ENCODE peak calls at places on chromosomes 11 and 22, in eight cellular contexts. P, O, H, Z, I, G, N and S are unnamed samples.
A peak's percentile ranks its signal among the peaks of the same experiment; 100 is the strongest.

GRCh38 chr11:65498042-65498726 is 661 bp upstream of the MALAT1 start:
- DNase-seq in I (no peak), G (peak; percentile 77), N (no peak), O (peak; percentile 79), H (peak; percentile 80), P (peak; percentile 56), Z (no peak), S (no peak)

GRCh38 chr22:45602824-45603301 is 68.8 kb upstream of the ATXN10 start:
- DNase-seq in H (peak; percentile 91), G (peak; percentile 42), I (peak; percentile 34), Z (no peak), P (no peak), N (no peak), O (peak; percentile 34), S (no peak)

GRCh38 chr11:117300301-117300700 is 9.2 kb downstream of the BACE1-AS start:
- DNase-seq in G (no peak), H (peak; percentile 52), Z (peak; percentile 33), I (no peak), P (no peak), O (peak; percentile 73), N (no peak), S (no peak)

GRCh38 chr11:46277313-46277622 is 194 bp upstream of the CREB3L1 start:
- DNase-seq in O (peak; percentile 72), P (no peak), N (no peak), G (peak; percentile 78), H (peak; percentile 92), Z (no peak), I (no peak), S (no peak)

GRCh38 chr11:64890084-64890944 is 11.9 kb upstream of the EHD1 start:
- DNase-seq in G (no peak), I (no peak), Z (no peak), O (no peak), H (no peak), N (no peak), P (no peak), S (no peak)

GRCh38 chr11:79173615-79174014 is 267.2 kb downstream of the TENM4 start:
- DNase-seq in P (no peak), N (no peak), O (peak; percentile 81), Z (no peak), H (peak; percentile 77), I (peak; percentile 47), G (peak; percentile 23), S (peak; percentile 73)

GRCh38 chr22:37765498-37765897 is 42.2 kb upstream of the GCAT start:
- DNase-seq in O (no peak), H (no peak), Z (peak; percentile 67), I (no peak), G (no peak), N (no peak), P (no peak), S (no peak)

GRCh38 chr11:108592591-108593213 is 866 bp downstream of the EXPH5 start:
- DNase-seq in I (no peak), H (peak; percentile 32), P (peak; percentile 1), Z (peak; percentile 19), N (no peak), O (no peak), G (peak; percentile 67), S (no peak)

GRCh38 chr11:123061403-123062157 is at the start of gene HSPA8:
- DNase-seq in H (peak; percentile 86), G (peak; percentile 69), Z (peak; percentile 65), O (peak; percentile 64), I (no peak), N (no peak), P (peak; percentile 62), S (no peak)

GRCh38 chr11:15677181-15677580 is 562.5 kb downstream of the INSC start:
- DNase-seq in G (no peak), I (no peak), N (no peak), H (no peak), Z (no peak), O (no peak), P (no peak), S (no peak)
- H3K4me3 ChIP-seq in G (no peak overlapping the region), I (no peak overlapping the region), N (no peak overlapping the region), H (no peak overlapping the region), Z (no peak overlapping the region), O (no peak overlapping the region), P (no peak overlapping the region), S (no peak overlapping the region)

DNA sequence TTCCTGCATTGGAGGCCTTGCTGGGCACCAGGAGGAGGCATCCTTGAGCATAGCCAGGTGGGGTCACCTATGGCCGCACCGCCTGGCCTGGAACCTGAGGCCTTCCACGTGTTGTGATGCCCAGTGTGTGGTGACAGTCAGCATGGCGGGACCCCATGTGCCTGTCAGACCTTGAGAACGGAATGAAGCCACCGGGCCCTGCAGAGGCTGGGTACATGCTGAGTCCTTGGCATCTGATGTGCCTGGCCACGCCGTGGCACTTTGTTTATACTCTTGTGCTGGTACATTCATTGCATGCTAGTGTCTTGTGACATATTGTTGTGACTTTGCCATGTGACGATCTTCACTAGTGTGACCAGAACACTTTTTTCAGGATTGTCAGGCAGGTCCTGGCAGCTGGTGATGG is 8.5 kb upstream of the MYO7A start:
- DNase-seq in O (no peak), P (no peak), Z (no peak), N (no peak), H (no peak), G (no peak), I (no peak), S (no peak)
- H3K4me3 ChIP-seq in O (no peak overlapping the region), P (no peak overlapping the region), Z (no peak overlapping the region), N (no peak overlapping the region), H (no peak overlapping the region), G (no peak overlapping the region), I (no peak overlapping the region), S (no peak overlapping the region)

DNA sequence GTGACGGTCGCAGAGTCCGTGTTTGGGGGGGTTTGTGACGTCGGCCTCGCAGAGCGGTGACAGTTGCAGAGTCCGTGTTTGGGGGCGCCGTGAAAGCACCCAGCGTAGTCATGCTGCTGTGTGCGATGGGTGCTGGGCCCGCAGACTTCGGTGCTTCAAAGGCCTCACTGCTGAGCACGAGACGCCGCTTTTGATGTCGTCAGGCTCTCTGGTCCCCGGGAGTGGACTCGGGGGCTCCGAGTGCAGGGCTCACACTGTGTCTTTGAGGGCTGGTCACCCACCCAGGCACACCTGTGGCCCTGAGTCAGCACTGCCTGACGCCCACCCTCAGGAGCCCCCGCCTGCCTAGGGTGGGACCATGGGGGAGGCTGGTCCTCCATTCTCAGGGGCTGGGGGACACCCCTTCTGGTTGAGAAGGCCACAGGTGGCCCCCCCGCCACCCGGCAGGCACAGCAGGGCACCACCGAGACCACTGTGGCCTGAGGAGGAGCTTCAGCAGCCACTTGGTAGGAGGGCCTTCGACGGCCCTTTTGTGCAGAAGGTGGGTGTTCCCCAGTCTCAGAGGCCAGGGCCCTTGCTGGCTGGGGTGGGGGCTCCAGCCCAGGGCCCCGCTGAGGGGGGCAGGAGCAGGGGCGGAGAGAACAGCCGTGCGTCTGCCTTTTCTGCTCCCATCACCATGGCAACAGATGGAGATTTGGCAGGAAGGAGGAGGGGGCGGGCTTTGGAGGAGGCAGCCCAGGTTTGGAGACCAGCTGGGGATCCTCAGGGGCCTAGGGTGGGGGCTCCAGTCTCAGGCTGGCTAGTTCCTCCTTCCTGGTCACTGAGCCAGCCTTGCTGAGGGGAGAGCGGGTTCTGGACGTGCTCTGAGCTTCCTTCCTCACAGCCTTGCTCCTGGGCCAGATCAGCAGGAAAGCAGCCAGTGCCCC is 20.9 kb downstream of the BRSK2 start:
- DNase-seq in I (no peak), Z (no peak), G (no peak), N (no peak), P (no peak), H (no peak), O (peak; percentile 3), S (no peak)
- H3K4me3 ChIP-seq in I (no peak overlapping the region), Z (no peak overlapping the region), G (no peak overlapping the region), N (no peak overlapping the region), P (no peak overlapping the region), H (no peak overlapping the region), O (no peak overlapping the region), S (no peak overlapping the region)

DNA sequence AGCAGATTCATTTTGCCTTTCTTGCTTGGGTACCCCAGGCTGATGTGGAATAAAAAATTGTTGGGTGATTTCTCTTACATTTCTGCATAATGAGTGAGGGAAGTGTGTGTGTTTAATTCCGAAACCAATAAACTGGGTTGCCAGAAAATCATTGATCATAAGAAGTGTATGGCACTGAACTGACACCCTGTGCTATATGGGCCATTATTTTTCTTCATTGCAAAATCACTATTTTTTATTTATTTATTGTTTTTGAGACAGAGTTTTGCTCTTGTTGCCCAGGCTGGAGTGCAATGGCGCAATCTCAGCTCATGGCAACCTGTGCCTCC is 14.6 kb upstream of the HIKESHI start:
- DNase-seq in P (no peak), N (no peak), I (no peak), H (no peak), G (no peak), Z (no peak), O (no peak), S (no peak)
- H3K4me3 ChIP-seq in P (peak overlapping the region; percentile 42), N (no peak overlapping the region), I (no peak overlapping the region), H (no peak overlapping the region), G (no peak overlapping the region), Z (no peak overlapping the region), O (no peak overlapping the region), S (no peak overlapping the region)

GRCh38 chr11:19200410-19201201 is 1.2 kb downstream of the CSRP3 start:
- DNase-seq in Z (no peak), I (peak; percentile 4), G (no peak), O (peak; percentile 76), N (no peak), P (no peak), H (peak; percentile 77), S (peak; percentile 48)

GRCh38 chr11:19199037-19199436 is 2.7 kb downstream of the CSRP3 start:
- DNase-seq in N (no peak), Z (no peak), O (no peak), P (no peak), H (no peak), G (no peak), I (no peak), S (no peak)

GRCh38 chr11:19196458-19196857 is 5.3 kb downstream of the CSRP3 start:
- DNase-seq in N (no peak), H (no peak), I (no peak), Z (peak; percentile 23), P (no peak), G (no peak), O (no peak), S (no peak)

GRCh38 chr11:19199766-19200165 is 2.0 kb downstream of the CSRP3 start:
- DNase-seq in G (no peak), O (no peak), H (no peak), P (no peak), N (no peak), Z (no peak), I (no peak), S (no peak)

DNA sequence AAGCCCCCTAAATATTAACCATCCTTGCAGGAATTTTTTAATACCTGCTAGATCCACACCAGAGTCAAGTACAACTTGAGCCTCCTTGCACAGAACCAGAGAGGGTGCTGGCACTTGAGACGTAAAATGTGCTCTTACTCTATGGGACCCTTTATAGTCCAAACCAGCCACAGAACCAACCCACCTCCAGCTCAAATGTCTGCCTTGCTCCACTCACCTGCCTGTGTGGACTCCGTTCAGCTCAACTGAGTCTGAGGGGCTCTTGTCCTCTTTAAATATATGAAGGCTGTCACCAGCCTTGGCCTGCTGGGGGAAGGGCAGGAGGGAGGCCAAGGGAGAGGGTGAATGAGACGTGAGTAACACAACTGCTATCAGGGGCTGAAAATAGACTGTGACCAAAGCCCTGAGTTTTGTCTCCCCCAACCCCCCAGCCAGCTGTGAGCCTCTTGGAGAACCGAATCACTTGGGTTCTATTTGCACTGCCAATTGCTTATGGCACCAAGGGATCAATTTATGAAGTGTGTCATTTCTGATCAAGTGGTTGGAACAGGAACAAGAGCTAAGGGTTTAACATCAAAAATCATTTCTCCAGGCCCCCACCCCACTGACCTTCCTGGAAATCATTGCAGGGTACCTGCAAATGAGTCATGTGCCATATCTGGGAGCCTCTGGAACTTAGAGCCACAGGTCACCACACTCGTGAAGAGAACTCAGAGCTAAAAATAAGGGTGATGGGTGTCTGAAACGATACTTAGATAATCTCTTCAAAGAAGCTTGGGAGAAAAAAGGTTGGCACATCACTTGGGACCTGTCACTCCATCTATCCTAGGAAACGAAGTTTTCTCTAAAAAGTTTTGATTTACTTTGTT is at the start of gene CSRP3:
- DNase-seq in N (no peak), P (no peak), Z (peak; percentile 50), H (peak; percentile 21), G (no peak), I (no peak), O (no peak), S (no peak)
- H3K4me3 ChIP-seq in N (no peak within 1 kb of the TSS), P (no peak within 1 kb of the TSS), Z (peak within 1 kb of the TSS; percentile 32), H (no peak within 1 kb of the TSS), G (no peak within 1 kb of the TSS), I (no peak within 1 kb of the TSS), O (no peak within 1 kb of the TSS), S (no peak within 1 kb of the TSS)